ENCODE peak calls at places on chromosomes 1 and 21, in four cellular contexts. L is IMR-90, D is H1, B is H9. Z is an unnamed sample.

GRCh38 chr1:11749203-11749689 is 12.7 kb upstream of the C1orf167 start:
- DNase-seq in B (peak; percentile 70), L (no peak), D (no peak), Z (peak; percentile 89)

GRCh38 chr1:166197141-166197540 is 30.3 kb upstream of the FAM78B start:
- DNase-seq in L (no peak), B (no peak), D (no peak), Z (peak; percentile 41)

GRCh38 chr1:2391034-2391384 is 345 bp downstream of the MORN1 start:
- DNase-seq in D (no peak), L (no peak), B (no peak), Z (peak; percentile 47)

GRCh38 chr1:151968058-151968457 is 25.6 kb downstream of the S100A10 start:
- DNase-seq in L (peak; percentile 41), D (no peak), B (peak; percentile 57), Z (peak; percentile 79)

GRCh38 chr1:226792368-226792767 is 53.3 kb upstream of the ITPKB start:
- DNase-seq in D (no peak), B (no peak), L (no peak), Z (no peak)

GRCh38 chr1:6594977-6595740 is 7.5 kb downstream of the KLHL21 start:
- DNase-seq in B (no peak), D (no peak), L (no peak), Z (no peak)

GRCh38 chr1:109821221-109821669 is 57.5 kb upstream of the EPS8L3 start:
- DNase-seq in D (no peak), L (peak; percentile 94), B (peak; percentile 18), Z (no peak)

GRCh38 chr1:156494309-156494895 is 6.2 kb downstream of the MEF2D start:
- DNase-seq in L (no peak), D (no peak), B (no peak), Z (no peak)

GRCh38 chr1:109769335-109770078 is 5.8 kb upstream of the EPS8L3 start:
- DNase-seq in B (no peak), D (no peak), L (peak; percentile 95), Z (no peak)

GRCh38 chr21:30996728-30997127 is 41.5 kb downstream of the KRTAP19-8 start:
- DNase-seq in D (no peak), B (no peak), L (no peak), Z (peak; percentile 20)

GRCh38 chr21:26581818-26582217 is 8.7 kb upstream of the CYYR1 start:
- DNase-seq in L (no peak), B (no peak), D (no peak), Z (no peak)

GRCh38 chr1:5993553-5994510 is 1.6 kb upstream of the NPHP4 start:
- DNase-seq in L (no peak), D (no peak), B (no peak), Z (no peak)

GRCh38 chr1:21944261-21945074 is 7.4 kb upstream of the HSPG2 start:
- DNase-seq in B (peak; percentile 81), D (peak; percentile 60), L (no peak), Z (peak; percentile 91)

GRCh38 chr1:31054349-31054748 is 11.2 kb downstream of the PUM1 start:
- DNase-seq in B (no peak), L (peak; percentile 38), D (no peak), Z (no peak)

GRCh38 chr1:31368611-31369107 is 4.2 kb downstream of the FABP3 start:
- DNase-seq in D (no peak), L (no peak), B (no peak), Z (no peak)

GRCh38 chr1:223678841-223679240 is 13.3 kb upstream of the CAPN8 start:
- DNase-seq in D (no peak), B (no peak), L (no peak), Z (no peak)

GRCh38 chr1:109521465-109521951 is 12.0 kb upstream of the AMIGO1 start:
- DNase-seq in L (no peak), B (no peak), D (no peak), Z (peak; percentile 48)

GRCh38 chr1:162973381-162973795 is 95.8 kb upstream of the RGS4 start:
- DNase-seq in L (peak; percentile 90), D (no peak), B (no peak), Z (no peak)

GRCh38 chr1:241611063-241611462 is 29.1 kb downstream of the CHML start:
- DNase-seq in B (no peak), D (no peak), L (peak; percentile 79), Z (peak; percentile 79)

GRCh38 chr1:37901191-37901892 is 42.0 kb upstream of the MTF1 start:
- DNase-seq in L (no peak), B (no peak), D (no peak), Z (no peak)

GRCh38 chr1:147292012-147292411 is 49.5 kb downstream of the CHD1L start:
- DNase-seq in B (no peak), D (no peak), L (peak; percentile 93), Z (no peak)

GRCh38 chr1:61226791-61227567 is 144.6 kb downstream of the NFIA start:
- DNase-seq in L (no peak), B (no peak), D (no peak), Z (no peak)

GRCh38 chr21:17925000-17925610 is 105.9 kb upstream of the C21orf91 start:
- DNase-seq in L (peak; percentile 54), B (peak; percentile 61), D (no peak), Z (peak; percentile 86)

GRCh38 chr1:119743776-119744597 is 24.7 kb downstream of the HMGCS2 start:
- DNase-seq in L (peak; percentile 79), B (peak; percentile 67), D (peak; percentile 49), Z (peak; percentile 84)

GRCh38 chr1:224735159-224735558 is 119.0 kb downstream of the CNIH3 start:
- DNase-seq in D (no peak), B (no peak), L (no peak), Z (no peak)

GRCh38 chr1:224733021-224733911 is 117.1 kb downstream of the CNIH3 start:
- DNase-seq in D (no peak), B (no peak), L (peak; percentile 25), Z (peak; percentile 56)

GRCh38 chr1:224732367-224733006 is 116.4 kb downstream of the CNIH3 start:
- DNase-seq in B (no peak), L (no peak), D (no peak), Z (no peak)

GRCh38 chr1:224736619-224737352 is 120.7 kb downstream of the CNIH3 start:
- DNase-seq in D (no peak), B (no peak), L (peak; percentile 19), Z (peak; percentile 48)

GRCh38 chr1:224734261-224734935 is 118.3 kb downstream of the CNIH3 start:
- DNase-seq in D (no peak), L (no peak), B (peak; percentile 71), Z (peak; percentile 76)
- H2BK120ac ChIP-seq in D (no peak overlapping the region), L (no peak overlapping the region), B (no peak overlapping the region), Z (no peak overlapping the region)

GRCh38 chr1:18144062-18144461 is 36.5 kb downstream of the IGSF21 start:
- DNase-seq in D (no peak), L (no peak), B (no peak), Z (no peak)

GRCh38 chr1:18140411-18140810 is 32.8 kb downstream of the IGSF21 start:
- DNase-seq in L (no peak), B (no peak), D (no peak), Z (no peak)

GRCh38 chr1:18142969-18143368 is 35.4 kb downstream of the IGSF21 start:
- DNase-seq in B (no peak), L (no peak), D (no peak), Z (no peak)

GRCh38 chr1:18141661-18142060 is 34.1 kb downstream of the IGSF21 start:
- DNase-seq in D (no peak), B (no peak), L (no peak), Z (no peak)

GRCh38 chr1:18142471-18142870 is 34.9 kb downstream of the IGSF21 start:
- DNase-seq in D (no peak), B (no peak), L (no peak), Z (no peak)
- H3K27ac ChIP-seq in D (no peak overlapping the region), B (no peak overlapping the region), L (no peak overlapping the region), Z (no peak overlapping the region)

DNA sequence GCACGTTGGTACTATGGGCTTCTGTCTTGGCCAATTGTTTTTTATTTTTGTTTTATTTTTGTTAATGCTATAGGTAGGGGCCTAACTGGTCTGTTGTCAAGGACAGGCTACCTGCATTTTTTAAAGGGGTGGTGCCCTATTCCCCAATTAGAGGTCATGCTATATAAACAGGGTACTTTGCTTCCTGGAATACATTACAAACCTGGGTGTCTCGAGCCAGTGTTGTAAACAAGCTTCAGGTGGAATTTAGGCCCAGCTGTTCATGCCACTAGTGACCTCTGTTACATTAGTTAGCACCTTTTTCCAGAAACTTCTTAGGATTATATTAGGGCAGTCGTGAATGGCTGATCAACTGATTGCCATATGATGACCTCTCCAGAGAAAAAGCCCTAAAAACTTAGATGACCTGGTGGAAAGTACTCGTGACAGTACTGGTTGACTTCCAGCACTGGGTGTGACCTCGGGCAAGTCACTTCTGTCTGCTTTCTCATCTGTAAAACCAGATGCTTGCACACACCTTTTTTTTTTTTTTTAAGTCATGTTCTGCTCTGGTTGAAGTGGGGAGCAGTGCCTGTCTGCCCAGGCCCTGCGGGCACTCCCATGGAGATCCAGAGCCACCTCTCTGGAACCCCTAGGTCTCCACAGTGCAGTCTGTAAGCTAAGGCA is 46.5 kb downstream of the ELK4 start:
- DNase-seq in B (peak; percentile 3), L (no peak), D (no peak), Z (no peak)
- H4K5ac ChIP-seq in B (no peak overlapping the region), L (no peak overlapping the region), D (no peak overlapping the region), Z (no peak overlapping the region)

GRCh38 chr1:114581335-114582287 is at the start of gene BCAS2:
- DNase-seq in D (peak; percentile 87), B (peak; percentile 96), L (peak; percentile 99), Z (peak; percentile 98)
- H2BK120ac ChIP-seq in D (no peak within 1 kb of the TSS), B (peak within 1 kb of the TSS; percentile 24), L (peak within 1 kb of the TSS; percentile 26), Z (no peak within 1 kb of the TSS)

GRCh38 chr21:39385299-39386145 is 36.6 kb upstream of the HMGN1 start:
- DNase-seq in B (no peak), D (no peak), L (peak; percentile 75), Z (no peak)
- H3K27ac ChIP-seq in B (no peak overlapping the region), D (no peak overlapping the region), L (peak overlapping the region; percentile 76), Z (no peak overlapping the region)

Z was measured in mesendoderm.